ENCODE peak calls at places on chromosomes 13 and 19, in ten cellular contexts. K, Z, X, N, I, L, H, W, P and O are unnamed samples.

GRCh38 chr13:40613192-40613818 is 53.1 kb downstream of the FOXO1 start:
- DNase-seq in L (no peak), W (no peak), K (peak), X (no peak), H (peak), Z (no peak), P (no peak), I (peak), N (no peak), O (peak)

GRCh38 chr13:83516781-83517180 is 365.5 kb downstream of the SLITRK1 start:
- DNase-seq in X (no peak), H (no peak), L (no peak), I (no peak), W (no peak), Z (no peak), N (no peak), K (no peak), P (no peak), O (no peak)

GRCh38 chr13:40876020-40876738 is 86.8 kb downstream of the SLC25A15 start:
- DNase-seq in N (peak), P (no peak), Z (no peak), W (no peak), H (no peak), L (no peak), I (no peak), K (no peak), X (no peak), O (no peak)

GRCh38 chr19:44960906-44961734 is 5.9 kb downstream of the CLPTM1 start:
- DNase-seq in K (no peak), H (no peak), P (no peak), I (no peak), N (no peak), X (no peak), L (no peak), Z (no peak), W (no peak), O (no peak)

GRCh38 chr13:52155177-52155576 is 4.2 kb downstream of the NEK3 start:
- DNase-seq in Z (no peak), L (no peak), I (no peak), K (no peak), H (no peak), W (no peak), P (no peak), X (no peak), N (no peak), O (no peak)

GRCh38 chr13:100139822-100140221 is 50.9 kb downstream of the PCCA start:
- DNase-seq in P (no peak), I (no peak), K (no peak), L (peak), X (peak), W (peak), N (no peak), H (no peak), Z (no peak), O (no peak)

GRCh38 chr13:114066956-114067355 is 65.5 kb downstream of the RASA3 start:
- DNase-seq in N (no peak), K (no peak), I (no peak), Z (no peak), L (no peak), H (no peak), W (no peak), X (no peak), P (no peak), O (no peak)

GRCh38 chr19:12790628-12791344 is 500 bp upstream of the JUNB start:
- DNase-seq in P (peak), N (no peak), H (no peak), W (no peak), K (peak), X (no peak), I (no peak), Z (peak), L (no peak), O (no peak)

GRCh38 chr19:6610934-6611370 is 20.0 kb upstream of the CD70 start:
- DNase-seq in N (peak), P (no peak), H (no peak), K (no peak), X (peak), L (peak), Z (no peak), W (peak), I (no peak), O (no peak)

GRCh38 chr19:1315470-1316166 is 29.9 kb downstream of the EFNA2 start:
- DNase-seq in W (peak), L (peak), Z (peak), N (no peak), K (no peak), X (peak), P (peak), H (peak), I (peak), O (peak)

GRCh38 chr13:23652909-23653726 is 82.9 kb downstream of the TNFRSF19 start:
- DNase-seq in H (no peak), P (no peak), L (peak), N (no peak), K (no peak), X (no peak), W (no peak), I (no peak), Z (no peak), O (no peak)

GRCh38 chr13:45180713-45181601 is 19.9 kb downstream of the KCTD4 start:
- DNase-seq in H (no peak), N (peak), L (peak), X (peak), K (no peak), Z (no peak), I (no peak), P (no peak), W (no peak), O (no peak)

GRCh38 chr13:75635101-75635620 is 969 bp upstream of the LMO7 start:
- DNase-seq in K (no peak), L (no peak), H (no peak), W (no peak), I (peak), X (peak), N (peak), P (peak), Z (no peak), O (no peak)

GRCh38 chr13:78160793-78161192 is 242.2 kb upstream of the EDNRB start:
- DNase-seq in N (peak), W (peak), I (peak), L (peak), Z (no peak), P (no peak), X (peak), H (no peak), K (no peak), O (peak)

GRCh38 chr13:73325351-73326214 is 266.8 kb downstream of the KLF5 start:
- DNase-seq in X (peak), L (peak), Z (no peak), N (peak), W (no peak), K (no peak), I (no peak), P (no peak), H (no peak), O (no peak)

GRCh38 chr19:34337747-34338146 is 27.2 kb upstream of the GPI start:
- DNase-seq in X (no peak), I (no peak), L (no peak), N (no peak), W (peak), Z (no peak), K (no peak), P (peak), H (no peak), O (no peak)

GRCh38 chr13:114119196-114119595 is 13.2 kb downstream of the RASA3 start:
- DNase-seq in W (peak), P (no peak), I (no peak), L (peak), X (peak), N (peak), K (no peak), H (peak), Z (peak), O (peak)

GRCh38 chr19:21321996-21322395 is 7.2 kb downstream of the ZNF708 start:
- DNase-seq in P (no peak), L (no peak), Z (no peak), W (peak), H (no peak), X (peak), I (no peak), K (no peak), N (no peak), O (peak)

GRCh38 chr13:41054212-41054877 is 7.0 kb upstream of the WBP4 start:
- DNase-seq in L (peak), I (peak), K (no peak), H (no peak), P (peak), Z (peak), W (peak), N (peak), X (peak), O (peak)

DNA sequence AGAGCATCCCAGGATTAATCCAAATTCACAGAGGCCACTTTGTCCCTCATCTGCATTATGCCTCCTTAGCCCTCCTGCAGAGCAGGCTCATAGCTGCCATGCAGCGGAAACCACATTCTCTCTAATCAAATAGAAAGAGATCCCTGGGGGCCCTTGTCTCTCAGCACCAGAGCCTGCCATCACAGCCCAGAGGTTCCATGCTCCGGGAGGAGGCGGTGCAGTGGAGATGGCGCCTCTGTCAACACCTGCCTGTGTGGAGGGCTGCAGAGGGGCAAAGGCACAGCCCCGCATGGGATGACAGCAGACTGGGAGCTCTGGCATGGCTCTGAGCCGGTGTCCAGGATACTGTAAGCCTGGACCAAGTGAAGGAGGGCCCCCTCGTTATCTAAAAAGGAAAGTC is 111.3 kb downstream of the SLC7A1 start:
- DNase-seq in Z (peak), H (no peak), L (no peak), K (no peak), P (no peak), W (no peak), N (no peak), I (peak), X (no peak), O (peak)
- H3K4me3 ChIP-seq in Z (no peak), H (no peak), L (no peak), K (no peak), P (no peak), W (no peak), N (no peak), I (no peak), X (no peak), O (no peak)

GRCh38 chr19:53904909-53905308 is 4.2 kb upstream of the CACNG7 start:
- DNase-seq in I (no peak), L (no peak), Z (no peak), W (no peak), H (no peak), K (no peak), X (no peak), P (no peak), N (peak), O (no peak)

GRCh38 chr19:53907690-53908089 is 1.4 kb upstream of the CACNG7 start:
- DNase-seq in W (no peak), L (no peak), P (no peak), K (no peak), H (no peak), Z (no peak), N (no peak), I (no peak), X (no peak), O (no peak)

GRCh38 chr19:53905787-53906186 is 3.3 kb upstream of the CACNG7 start:
- DNase-seq in H (no peak), I (no peak), K (no peak), N (no peak), X (no peak), P (no peak), L (no peak), W (no peak), Z (no peak), O (no peak)

GRCh38 chr19:53907193-53907581 is 1.9 kb upstream of the CACNG7 start:
- DNase-seq in L (no peak), X (no peak), W (no peak), H (no peak), Z (no peak), P (no peak), K (no peak), N (no peak), I (no peak), O (no peak)

GRCh38 chr19:53906211-53907192 is 2.6 kb upstream of the CACNG7 start:
- DNase-seq in I (peak), W (no peak), P (peak), X (no peak), Z (peak), H (peak), N (no peak), L (no peak), K (no peak), O (peak)
- TF ChIP-seq CTCF in I (peak), W (peak), P (peak), X (peak), Z (peak), H (peak), N (peak), L (peak), K (no peak), O (peak)

GRCh38 chr19:32346901-32347300 is 1.5 kb downstream of the ZNF507 start:
- DNase-seq in H (no peak), L (no peak), N (no peak), Z (no peak), W (no peak), P (no peak), K (no peak), X (no peak), I (no peak), O (no peak)

GRCh38 chr19:32351807-32352630 is 6.6 kb downstream of the ZNF507 start:
- DNase-seq in K (no peak), L (peak), H (no peak), N (peak), P (no peak), W (peak), X (peak), I (peak), Z (no peak), O (peak)

GRCh38 chr19:32345261-32346207 is at the start of gene ZNF507:
- DNase-seq in W (peak), I (peak), X (peak), K (peak), N (peak), Z (peak), H (peak), P (peak), L (peak), O (peak)

GRCh38 chr19:32350492-32350891 is 5.1 kb downstream of the ZNF507 start:
- DNase-seq in H (no peak), K (no peak), W (no peak), X (no peak), P (no peak), I (peak), L (no peak), Z (no peak), N (peak), O (no peak)

DNA sequence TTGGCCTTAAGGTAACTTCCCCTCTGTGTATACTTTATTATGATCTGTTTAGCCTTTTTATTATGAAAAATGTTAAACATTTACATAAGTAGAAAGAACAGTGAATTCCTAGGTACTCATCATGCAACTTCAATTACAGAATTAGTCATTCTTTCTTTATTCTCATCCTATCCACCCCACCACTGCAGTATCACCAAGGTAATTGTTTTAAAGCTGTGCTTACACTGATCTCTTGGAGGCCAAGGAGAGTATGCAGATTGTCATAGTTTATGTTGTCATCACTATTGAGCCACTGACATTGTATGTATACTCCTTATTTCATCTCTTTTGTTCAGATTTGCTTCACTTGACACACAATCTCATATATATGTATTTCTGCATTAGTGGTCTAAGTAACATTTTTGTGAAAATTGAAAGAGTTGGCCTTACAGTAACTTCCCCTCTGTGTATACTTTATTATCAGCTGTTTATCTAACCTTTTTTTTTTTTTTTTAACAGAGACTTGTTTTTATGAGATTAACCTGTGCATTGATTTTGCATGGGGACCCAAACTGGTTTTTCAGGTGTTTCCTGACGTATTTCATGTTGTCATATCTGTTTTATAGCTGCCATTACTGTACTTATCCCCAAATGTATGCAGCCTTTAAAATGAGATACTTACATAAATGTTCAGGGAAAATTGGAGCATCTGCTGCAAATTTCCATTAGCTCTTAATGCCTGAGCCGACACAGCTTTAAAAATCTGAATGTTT is 4.5 kb downstream of the ZNF507 start:
- DNase-seq in H (no peak), K (no peak), N (no peak), P (no peak), Z (no peak), I (no peak), X (no peak), L (peak), W (no peak), O (no peak)
- H3K4me3 ChIP-seq in H (no peak), K (no peak), N (no peak), P (no peak), Z (no peak), I (no peak), X (no peak), L (no peak), W (no peak), O (no peak)

GRCh38 chr19:27971071-27971470 is 1241.9 kb downstream of the UQCRFS1 start:
- DNase-seq in I (no peak), X (peak), K (no peak), W (peak), H (no peak), Z (peak), L (no peak), P (no peak), N (peak), O (peak)
- TF ChIP-seq CTCF in I (no peak), X (no peak), K (no peak), W (no peak), H (no peak), Z (no peak), L (no peak), P (no peak), N (no peak), O (no peak)